ENCODE peak calls at places on chromosomes 1 and 21, in seven cellular contexts. E, Y, X, B, Q, H and I are unnamed samples.

GRCh38 chr1:30610917-30611316 is 112.5 kb downstream of the MATN1 start:
- DNase-seq in E (no peak), Y (no peak), X (no peak), B (no peak), Q (no peak), H (no peak), I (no peak)

GRCh38 chr1:203520315-203520714 is 26.4 kb downstream of the OPTC start:
- DNase-seq in E (no peak), Y (no peak), X (no peak), B (no peak), Q (no peak), H (no peak), I (no peak)

GRCh38 chr1:11558286-11558685 is 79.3 kb downstream of the DISP3 start:
- DNase-seq in E (no peak), Y (no peak), X (no peak), B (no peak), Q (no peak), H (no peak), I (no peak)

GRCh38 chr1:97668945-97669344 is 251.9 kb downstream of the DPYD start:
- DNase-seq in E (no peak), Y (no peak), X (peak), B (no peak), Q (no peak), H (peak), I (no peak)

GRCh38 chr1:160401972-160402795 is 1.8 kb downstream of the VANGL2 start:
- DNase-seq in E (no peak), Y (no peak), X (no peak), B (no peak), Q (no peak), H (no peak), I (no peak)

GRCh38 chr1:114669562-114670082 is at the start of gene DENND2C:
- DNase-seq in E (no peak), Y (no peak), X (no peak), B (no peak), Q (no peak), H (no peak), I (no peak)

GRCh38 chr1:28443550-28443949 is 62.3 kb upstream of the RCC1 start:
- DNase-seq in E (no peak), Y (no peak), X (no peak), B (no peak), Q (no peak), H (no peak), I (no peak)

GRCh38 chr1:27650527-27651175 is 15.7 kb upstream of the FGR start:
- DNase-seq in E (peak), Y (no peak), X (peak), B (no peak), Q (no peak), H (no peak), I (no peak)

GRCh38 chr1:3171761-3172160 is 102.8 kb downstream of the PRDM16 start:
- DNase-seq in E (no peak), Y (no peak), X (no peak), B (no peak), Q (no peak), H (no peak), I (no peak)

GRCh38 chr1:19260211-19261138 is 8.9 kb downstream of the MRTO4 start:
- DNase-seq in E (no peak), Y (no peak), X (no peak), B (no peak), Q (no peak), H (no peak), I (no peak)

GRCh38 chr1:178275083-178275482 is 181.2 kb downstream of the RASAL2 start:
- DNase-seq in E (no peak), Y (no peak), X (no peak), B (no peak), Q (no peak), H (no peak), I (no peak)

GRCh38 chr1:240139511-240139910 is 47.8 kb downstream of the FMN2 start:
- DNase-seq in E (no peak), Y (no peak), X (no peak), B (no peak), Q (no peak), H (no peak), I (no peak)

GRCh38 chr1:55067022-55067781 is 27.9 kb downstream of the PCSK9 start:
- DNase-seq in E (no peak), Y (no peak), X (no peak), B (no peak), Q (no peak), H (no peak), I (no peak)

DNA sequence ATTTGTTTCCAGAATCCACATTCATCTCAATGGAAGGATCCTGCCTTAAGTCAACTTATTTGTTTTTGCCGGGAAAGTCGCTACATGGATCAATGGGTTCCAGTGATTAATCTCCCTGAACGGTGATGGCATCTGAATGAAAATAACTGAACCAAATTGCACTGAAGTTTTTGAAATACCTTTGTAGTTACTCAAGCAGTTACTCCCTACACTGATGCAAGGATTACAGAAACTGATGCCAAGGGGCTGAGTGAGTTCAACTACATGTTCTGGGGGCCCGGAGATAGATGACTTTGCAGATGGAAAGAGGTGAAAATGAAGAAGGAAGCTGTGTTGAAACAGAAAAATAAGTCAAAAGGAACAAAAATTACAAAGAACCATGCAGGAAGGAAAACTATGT is 2.6 kb downstream of the GADD45A start:
- DNase-seq in E (peak), Y (no peak), X (no peak), B (no peak), Q (no peak), H (no peak), I (no peak)
- TF ChIP-seq JUND in E (no peak), Y (no peak), X (no peak), B (no peak), Q (no peak), H (peak), I (no peak)

GRCh38 chr21:34732388-34732821 is 63.6 kb downstream of the CLIC6 start:
- DNase-seq in E (no peak), Y (no peak), X (no peak), B (no peak), Q (no peak), H (no peak), I (no peak)
- TF ChIP-seq JUND in E (no peak), Y (no peak), X (no peak), B (no peak), Q (no peak), H (no peak), I (no peak)

GRCh38 chr1:247905181-247905580 is 9.8 kb downstream of the OR2W3 start:
- DNase-seq in E (no peak), Y (no peak), X (no peak), B (no peak), Q (no peak), H (no peak), I (no peak)

GRCh38 chr1:247905899-247906503 is 10.6 kb downstream of the OR2W3 start:
- DNase-seq in E (no peak), Y (no peak), X (no peak), B (no peak), Q (no peak), H (no peak), I (no peak)

GRCh38 chr1:247904122-247904521 is 8.7 kb downstream of the OR2W3 start:
- DNase-seq in E (no peak), Y (no peak), X (no peak), B (no peak), Q (no peak), H (no peak), I (no peak)

GRCh38 chr1:247908761-247909160 is 11.3 kb upstream of the OR2T8 start:
- DNase-seq in E (no peak), Y (no peak), X (no peak), B (no peak), Q (no peak), H (no peak), I (no peak)

DNA sequence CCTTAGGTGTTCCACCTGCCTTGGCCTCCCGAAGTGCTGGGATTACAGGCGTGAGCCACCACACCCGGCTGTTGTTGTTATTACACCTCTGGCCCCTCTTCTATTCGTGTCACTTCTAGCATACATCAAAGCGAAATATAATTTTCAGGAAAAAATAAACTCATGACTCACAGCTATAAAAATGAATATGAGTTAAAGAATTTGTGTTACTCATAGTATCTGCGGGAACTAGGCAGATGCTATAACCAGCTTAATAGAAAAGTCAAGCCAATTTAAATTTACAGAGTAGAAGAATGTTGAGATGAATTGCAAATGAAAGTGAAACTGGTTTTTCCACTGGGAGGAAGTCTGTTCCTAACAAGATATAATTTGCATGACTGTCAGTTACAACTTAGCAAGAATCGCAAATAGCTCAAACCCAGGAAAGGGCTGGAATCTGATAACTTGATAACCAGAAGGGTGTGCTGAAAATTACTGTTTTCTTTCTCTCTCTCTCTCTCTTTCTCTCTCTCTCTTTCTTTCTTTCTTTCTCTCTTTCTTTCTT is 11.2 kb downstream of the OR2W3 start:
- DNase-seq in E (no peak), Y (no peak), X (no peak), B (no peak), Q (no peak), H (no peak), I (peak)
- TF ChIP-seq JUND in E (no peak), Y (no peak), X (no peak), B (no peak), Q (no peak), H (peak), I (no peak)

GRCh38 chr1:90707363-90707710 is 9.8 kb downstream of the BARHL2 start:
- DNase-seq in E (peak), Y (no peak), X (no peak), B (peak), Q (no peak), H (no peak), I (peak)
- TF ChIP-seq JUND in E (no peak), Y (no peak), X (no peak), B (no peak), Q (no peak), H (no peak), I (no peak)

GRCh38 chr1:84478876-84479868 is at the start of gene RPF1:
- DNase-seq in E (peak), Y (peak), X (peak), B (peak), Q (peak), H (peak), I (peak)
- TF ChIP-seq JUND in E (no peak), Y (no peak), X (no peak), B (no peak), Q (no peak), H (no peak), I (no peak)

GRCh38 chr21:29436143-29436542 is 137.4 kb downstream of the BACH1 start:
- DNase-seq in E (no peak), Y (no peak), X (no peak), B (no peak), Q (no peak), H (no peak), I (no peak)
- TF ChIP-seq JUND in E (no peak), Y (no peak), X (no peak), B (no peak), Q (no peak), H (no peak), I (no peak)

GRCh38 chr1:105204836-105205371 is 1455.2 kb downstream of the AMY1C start:
- DNase-seq in E (no peak), Y (no peak), X (no peak), B (no peak), Q (no peak), H (no peak), I (no peak)
- TF ChIP-seq JUND in E (no peak), Y (no peak), X (no peak), B (no peak), Q (no peak), H (no peak), I (no peak)

GRCh38 chr1:182340233-182341058 is 51.1 kb downstream of the GLUL start:
- DNase-seq in E (peak), Y (no peak), X (no peak), B (no peak), Q (no peak), H (no peak), I (no peak)
- TF ChIP-seq JUND in E (no peak), Y (no peak), X (no peak), B (no peak), Q (peak), H (no peak), I (no peak)

DNA sequence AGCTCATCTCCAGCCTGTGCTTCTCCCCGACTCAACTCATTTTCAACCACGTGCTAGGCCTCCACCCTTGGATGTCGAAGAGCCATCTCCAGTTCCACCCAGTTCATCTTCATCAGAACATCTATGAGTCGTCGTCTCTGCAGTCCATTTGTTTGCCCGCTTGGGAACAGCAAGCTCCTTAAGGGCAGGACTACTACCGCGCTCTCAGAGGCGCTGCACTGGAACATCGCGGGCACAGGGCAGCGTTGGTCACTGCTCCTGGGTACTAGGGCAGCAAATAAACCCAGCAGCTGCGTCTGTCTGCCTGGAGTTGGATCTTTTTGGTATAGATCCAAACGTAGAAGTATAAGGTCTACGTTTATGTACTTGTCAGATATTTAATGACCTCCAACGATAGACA is 478 bp upstream of the PRDM2 start:
- DNase-seq in E (no peak), Y (no peak), X (no peak), B (peak), Q (no peak), H (no peak), I (no peak)
- TF ChIP-seq JUND in E (no peak), Y (no peak), X (no peak), B (no peak), Q (no peak), H (no peak), I (no peak)